ENCODE peak calls at places on chromosomes 11 and 22, in ten cellular contexts. Q is A673, M is AG09309, F is upper lobe of right lung, R is lower lobe of right lung, T is AG04450, V is esophagus muscularis mucosa, Y is Peyer's patch, H is GM12865, C is GM23338. G is an unnamed sample.

GRCh38 chr11:110076388-110076965 is 16.7 kb upstream of the ZC3H12C start:
- DNase-seq in Q (peak; percentile 97), F (no peak), C (peak; percentile 55), T (no peak), Y (peak; percentile 75), V (no peak), H (no peak), M (no peak), R (no peak), G (no peak)

GRCh38 chr11:132904566-132904965 is 627.7 kb downstream of the OPCML start:
- DNase-seq in H (no peak), Y (no peak), F (no peak), R (no peak), M (no peak), T (no peak), V (peak; percentile 47), C (no peak), Q (no peak), G (no peak)

GRCh38 chr22:41565403-41566054 is 4.7 kb downstream of the CSDC2 start:
- DNase-seq in H (no peak), V (no peak), Y (no peak), F (no peak), Q (peak; percentile 84), R (no peak), M (no peak), T (peak; percentile 56), C (no peak), G (no peak)

GRCh38 chr11:92765965-92766371 is 203.5 kb upstream of the MTNR1B start:
- DNase-seq in Y (peak; percentile 45), V (no peak), Q (peak; percentile 91), F (no peak), H (no peak), C (peak; percentile 75), R (peak; percentile 49), T (no peak), M (no peak), G (no peak)

GRCh38 chr11:128324531-128325141 is 262.7 kb downstream of the ETS1 start:
- DNase-seq in Q (no peak), M (no peak), Y (peak; percentile 86), T (no peak), C (no peak), F (no peak), H (no peak), V (peak; percentile 77), R (no peak), G (no peak)

GRCh38 chr11:71252434-71252781 is at the start of gene SHANK2:
- DNase-seq in C (peak; percentile 82), Y (no peak), Q (no peak), M (no peak), H (no peak), R (peak; percentile 62), V (no peak), T (no peak), F (peak; percentile 81), G (no peak)

GRCh38 chr11:33452806-33453205 is 195.6 kb downstream of the HIPK3 start:
- DNase-seq in C (no peak), F (no peak), M (peak; percentile 67), H (no peak), V (peak; percentile 60), Q (no peak), R (no peak), T (peak; percentile 65), Y (no peak), G (no peak)

GRCh38 chr11:19201737-19202605 is at the start of gene CSRP3:
- DNase-seq in M (no peak), H (no peak), Y (no peak), V (no peak), F (no peak), T (no peak), C (no peak), Q (no peak), R (no peak), G (no peak)

DNA sequence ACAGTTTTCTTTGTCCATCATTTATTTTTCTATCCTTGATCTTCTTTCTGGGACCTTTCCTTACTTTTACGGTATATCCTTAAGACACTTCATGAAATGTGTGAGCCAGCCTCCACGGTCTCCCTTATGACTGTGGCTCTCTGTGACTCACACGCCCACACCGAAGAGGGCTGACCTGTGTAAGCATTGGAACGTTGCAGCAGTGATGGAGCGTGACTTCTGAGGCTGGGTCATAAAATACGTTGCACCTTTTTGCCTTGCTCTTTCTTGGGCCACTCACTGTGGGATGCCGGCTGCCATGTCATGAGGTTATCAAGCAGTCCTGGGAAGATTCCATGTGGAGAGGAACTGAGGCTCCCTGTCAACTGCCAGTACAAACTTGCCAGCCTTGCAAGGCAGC is 96.3 kb upstream of the RAB1B start:
- DNase-seq in Q (no peak), C (no peak), Y (no peak), F (no peak), T (peak; percentile 16), V (no peak), M (no peak), H (no peak), R (no peak), G (no peak)
- TF ChIP-seq CTCF in Q (no peak), C (no peak), Y (no peak), F (no peak), T (no peak), V (no peak), M (no peak), H (no peak), R (no peak), G (no peak)

DNA sequence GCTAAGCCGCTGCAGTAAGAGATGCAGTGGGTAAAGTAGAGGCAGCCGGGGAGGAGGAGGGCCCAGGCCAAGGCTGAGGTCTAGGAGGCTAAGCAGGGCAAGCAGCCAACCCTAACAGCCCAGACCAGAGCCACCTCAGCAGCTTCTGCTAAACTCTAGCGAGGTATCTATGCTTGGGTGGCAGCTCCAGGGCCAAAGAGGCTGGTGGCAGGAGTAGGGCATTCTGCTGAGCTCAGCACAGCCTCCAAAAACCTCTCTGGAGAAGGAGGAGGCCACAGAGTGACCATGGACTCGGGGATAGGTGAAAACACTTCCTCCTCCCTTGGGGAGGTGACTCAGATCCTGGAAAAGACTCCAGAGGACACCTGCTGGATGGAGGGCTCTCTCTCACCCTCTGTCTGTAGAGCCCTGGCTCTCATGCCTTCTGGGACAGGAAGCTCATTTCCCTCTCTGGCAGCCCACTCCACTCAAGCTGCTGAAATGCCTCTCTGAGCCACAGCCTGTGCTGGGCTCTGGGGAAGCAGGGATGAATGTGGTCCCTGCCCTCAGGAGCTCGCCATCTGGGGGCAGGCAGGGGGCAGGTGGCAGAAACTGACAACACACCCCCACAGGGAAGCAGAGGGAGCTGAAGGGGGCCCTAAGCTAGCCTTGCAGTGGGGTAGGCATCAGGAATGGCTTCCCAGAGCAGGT is 16.5 kb upstream of the TPBGL start:
- DNase-seq in T (no peak), C (peak; percentile 24), R (no peak), F (peak; percentile 46), Y (no peak), V (no peak), M (no peak), Q (no peak), H (no peak), G (no peak)
- TF ChIP-seq CTCF in T (no peak), C (no peak), R (no peak), F (no peak), Y (no peak), V (no peak), M (no peak), Q (no peak), H (no peak), G (no peak)

GRCh38 chr11:29022676-29023075 is 914.5 kb downstream of the METTL15 start:
- DNase-seq in Y (no peak), T (no peak), H (no peak), R (no peak), M (no peak), C (no peak), V (no peak), Q (no peak), F (no peak), G (no peak)

GRCh38 chr11:29017941-29018340 is 909.8 kb downstream of the METTL15 start:
- DNase-seq in R (no peak), C (no peak), Q (no peak), H (no peak), F (no peak), Y (no peak), T (no peak), M (no peak), V (no peak), G (no peak)

GRCh38 chr11:29019960-29020683 is 911.9 kb downstream of the METTL15 start:
- DNase-seq in Q (peak; percentile 82), T (no peak), M (no peak), H (no peak), R (no peak), V (no peak), C (peak; percentile 58), F (no peak), Y (no peak), G (no peak)

GRCh38 chr11:29024386-29024785 is 916.2 kb downstream of the METTL15 start:
- DNase-seq in C (no peak), F (no peak), Y (no peak), V (no peak), Q (no peak), H (no peak), M (no peak), R (no peak), T (no peak), G (no peak)

DNA sequence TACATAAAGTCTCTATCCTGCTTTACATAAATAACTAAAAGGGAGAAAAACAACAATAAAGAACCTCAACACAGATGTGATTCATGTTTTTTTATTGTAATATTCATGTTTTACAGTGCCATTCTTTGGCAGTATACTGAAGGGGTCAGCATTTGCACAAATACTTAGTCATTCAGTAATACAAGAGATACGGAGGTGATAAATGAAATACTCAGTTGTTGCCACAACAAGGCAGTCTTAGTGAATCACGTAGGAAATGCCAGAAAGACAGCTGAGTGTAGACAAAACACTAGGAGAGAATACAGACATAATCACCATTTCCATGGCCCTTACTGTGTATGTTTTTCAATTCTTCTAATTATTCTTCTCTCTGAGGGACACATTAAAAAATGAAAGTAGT is 910.4 kb downstream of the METTL15 start:
- DNase-seq in Y (no peak), R (no peak), V (no peak), H (no peak), F (no peak), M (peak; percentile 74), Q (peak; percentile 69), T (peak; percentile 21), C (no peak), G (no peak)
- TF ChIP-seq CTCF in Y (no peak), R (no peak), V (no peak), H (no peak), F (no peak), M (no peak), Q (no peak), T (no peak), C (no peak), G (no peak)

GRCh38 chr11:69599502-69599901 is 41.5 kb upstream of the CCND1 start:
- DNase-seq in T (no peak), V (no peak), R (no peak), Y (no peak), M (peak; percentile 34), C (no peak), Q (peak; percentile 96), F (no peak), H (no peak), G (no peak)

GRCh38 chr11:69594481-69594880 is 46.5 kb upstream of the CCND1 start:
- DNase-seq in F (no peak), Q (no peak), V (no peak), Y (no peak), C (no peak), R (no peak), H (no peak), T (no peak), M (no peak), G (no peak)

GRCh38 chr11:69595805-69596665 is 44.9 kb upstream of the CCND1 start:
- DNase-seq in Y (no peak), R (no peak), Q (no peak), T (no peak), V (no peak), C (no peak), M (no peak), F (no peak), H (no peak), G (no peak)

GRCh38 chr11:69601346-69601975 is 39.5 kb upstream of the CCND1 start:
- DNase-seq in F (no peak), R (no peak), Y (no peak), H (no peak), M (no peak), C (no peak), T (no peak), V (no peak), Q (no peak), G (no peak)

GRCh38 chr11:69598147-69598546 is 42.8 kb upstream of the CCND1 start:
- DNase-seq in Q (peak; percentile 54), V (no peak), T (no peak), R (no peak), Y (no peak), M (no peak), H (no peak), C (peak; percentile 16), F (no peak), G (no peak)
- TF ChIP-seq CTCF in Q (peak; percentile 52), V (no peak), T (no peak), R (peak; percentile 20), Y (no peak), M (peak; percentile 14), H (no peak), C (no peak), F (peak; percentile 15), G (no peak)

G was measured in D721Med.